ENCODE peak calls at places on chromosomes 2 and 18, in four cellular contexts. X is prostate gland, Q is ovary, Z is cardiac muscle cell. L is an unnamed sample. For H3K4me1, the result is how much of the 10 kb centered on the place peaks cover.

GRCh38 chr2:30361751-30362394 is 85.2 kb upstream of the LCLAT1 start:
- DNase-seq in Z (no peak), X (no peak), Q (no peak), L (no peak)

GRCh38 chr2:28274911-28275685 is 117.6 kb upstream of the FOSL2 start:
- DNase-seq in X (no peak), Z (peak), Q (no peak), L (no peak)

GRCh38 chr2:217434183-217434620 is 568.6 kb downstream of the TNS1 start:
- DNase-seq in Q (peak), X (peak), Z (peak), L (no peak)

GRCh38 chr18:5747678-5748077 is 147.6 kb downstream of the TMEM200C start:
- DNase-seq in X (no peak), Z (no peak), Q (no peak), L (no peak)

GRCh38 chr2:222862915-222863544 is 2.2 kb downstream of the ACSL3 start:
- DNase-seq in Z (peak), X (no peak), Q (no peak), L (no peak)

GRCh38 chr2:71794611-71795010 is 341.2 kb downstream of the DYSF start:
- DNase-seq in Z (no peak), X (no peak), Q (no peak), L (no peak)

GRCh38 chr18:25299426-25299825 is 52.5 kb downstream of the ZNF521 start:
- DNase-seq in X (no peak), Z (peak), Q (no peak), L (no peak)

GRCh38 chr2:190696792-190697398 is 48.0 kb downstream of the NAB1 start:
- DNase-seq in X (no peak), Q (no peak), Z (no peak), L (no peak)

GRCh38 chr2:24793752-24794477 is 690 bp downstream of the CENPO start:
- DNase-seq in Z (peak), Q (no peak), X (no peak), L (no peak)

GRCh38 chr2:73823916-73824523 is 4.7 kb upstream of the STAMBP start:
- DNase-seq in X (peak), Q (no peak), Z (peak), L (peak)

GRCh38 chr2:194765723-194766122 is 891.3 kb upstream of the SLC39A10 start:
- DNase-seq in Z (no peak), X (no peak), Q (no peak), L (no peak)

GRCh38 chr2:27170569-27171337 is 21.9 kb downstream of the TCF23 start:
- DNase-seq in Z (peak), X (no peak), Q (no peak), L (no peak)

GRCh38 chr2:111896576-111896975 is 1.8 kb upstream of the MERTK start:
- DNase-seq in X (peak), Z (no peak), Q (no peak), L (no peak)

GRCh38 chr2:61520261-61520660 is 17.9 kb downstream of the XPO1 start:
- DNase-seq in Z (no peak), X (no peak), Q (no peak), L (no peak)

GRCh38 chr2:48624696-48625095 is 7.0 kb downstream of the GTF2A1L start:
- DNase-seq in X (no peak), Q (no peak), Z (no peak), L (no peak)

GRCh38 chr2:231134910-231135650 is 10.2 kb upstream of the HTR2B start:
- DNase-seq in Q (no peak), X (no peak), Z (no peak), L (no peak)

GRCh38 chr2:113217455-113218282 is 43.9 kb downstream of the PSD4 start:
- DNase-seq in Z (no peak), Q (no peak), X (no peak), L (no peak)

GRCh38 chr2:23532311-23533013 is 147.5 kb downstream of the KLHL29 start:
- DNase-seq in Z (no peak), X (peak), Q (peak), L (peak)

GRCh38 chr2:181374741-181375675 is 82.2 kb upstream of the ITGA4 start:
- DNase-seq in X (no peak), Q (no peak), Z (no peak), L (no peak)

GRCh38 chr2:55620123-55620779 is 2.8 kb upstream of the PPP4R3B start:
- DNase-seq in Q (no peak), X (no peak), Z (peak), L (no peak)

GRCh38 chr2:26970244-26970927 is at the start of gene MAPRE3:
- DNase-seq in Z (peak), X (peak), Q (peak), L (peak)

GRCh38 chr18:551404-552061 is 28.6 kb upstream of the CETN1 start:
- DNase-seq in Z (no peak), X (no peak), Q (no peak), L (no peak)
- H3K27ac ChIP-seq in Z (no peak), X (no peak), Q (no peak), L (no peak)

GRCh38 chr18:12314586-12315305 is 6.7 kb downstream of the TUBB6 start:
- DNase-seq in Z (no peak), Q (no peak), X (no peak), L (no peak)
- H3K4me1 ChIP-seq in Z (under half), Q (under half), X (under half), L (under half)

DNA sequence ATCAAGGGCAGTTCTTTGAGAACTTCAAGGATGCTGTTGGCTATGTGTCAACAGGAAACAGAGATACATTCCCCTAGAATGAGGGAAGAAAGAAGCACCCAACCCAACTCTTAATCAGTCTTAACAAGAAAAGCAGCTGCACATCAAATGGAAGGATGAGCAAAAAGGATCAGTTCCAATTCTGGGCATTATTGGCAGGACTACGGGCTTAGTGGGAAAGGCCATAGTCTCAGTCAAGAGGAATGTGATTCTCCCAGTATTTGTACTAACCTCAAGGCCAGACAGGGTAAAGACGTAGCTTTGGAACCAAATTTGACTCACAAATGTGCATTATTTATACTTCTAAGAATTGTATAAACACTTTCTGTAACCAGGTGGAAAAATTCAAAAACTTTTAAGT is 18.2 kb downstream of the BMP10 start:
- DNase-seq in Z (no peak), Q (no peak), X (no peak), L (no peak)
- H3K4me3 ChIP-seq in Z (no peak), Q (no peak), X (no peak), L (no peak)

DNA sequence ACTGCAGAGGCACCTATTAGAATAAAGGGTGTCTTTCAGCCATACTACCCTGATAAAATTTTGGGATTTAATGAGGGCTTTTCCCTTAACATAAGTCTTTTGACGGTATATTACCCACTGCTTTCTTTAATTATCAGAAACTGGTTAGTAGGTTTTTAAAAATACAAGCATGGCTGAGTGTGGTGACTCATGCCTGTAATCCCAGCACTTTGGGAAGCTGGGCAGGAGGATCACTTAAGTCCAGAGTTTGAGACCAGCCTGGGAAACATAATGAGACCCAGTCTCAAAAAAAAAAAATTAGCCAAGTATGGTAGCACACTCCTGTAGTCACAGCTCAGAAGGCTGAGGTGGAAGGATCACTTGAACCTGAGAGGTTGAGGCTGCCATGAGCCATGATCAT is 16.1 kb downstream of the CPSF3 start:
- DNase-seq in Q (no peak), Z (no peak), X (no peak), L (no peak)
- H3K27ac ChIP-seq in Q (no peak), Z (no peak), X (no peak), L (no peak)

GRCh38 chr18:35118641-35119040 is 77.4 kb downstream of the MAPRE2 start:
- DNase-seq in Z (no peak), Q (no peak), X (no peak), L (no peak)

GRCh38 chr18:35117951-35118411 is 76.8 kb downstream of the MAPRE2 start:
- DNase-seq in X (no peak), Z (peak), Q (no peak), L (no peak)

GRCh38 chr18:35114305-35114704 is 73.1 kb downstream of the MAPRE2 start:
- DNase-seq in Z (no peak), X (no peak), Q (no peak), L (no peak)

GRCh38 chr18:35117372-35117771 is 76.2 kb downstream of the MAPRE2 start:
- DNase-seq in Q (no peak), Z (no peak), X (no peak), L (no peak)

GRCh38 chr18:35116784-35117318 is 75.6 kb downstream of the MAPRE2 start:
- DNase-seq in Q (no peak), Z (no peak), X (no peak), L (no peak)
- H3K4me1 ChIP-seq in Q (under half), Z (under half), X (under half), L (under half)

L was measured in naive thymus-derived CD4-positive, alpha-beta T cell.